ENCODE peak calls at places on chromosomes 1 and 21, in five cellular contexts. One of them, this sample, is unnamed.

GRCh38 chr1:201591981-201592380 is 53.1 kb downstream of the NAV1 start:
- DNase-seq in activated naive CD4-positive, alpha-beta T cell treated with Interleukin-2 at 50 U/mL for 16 hours: no peak
- DNase-seq in stimulated activated naive CD8-positive, alpha-beta T cell treated with anti-CD3 and anti-CD28 coated beads, Interleukin-15, Interleukin-2, amounts not matched to agents 100 U/mL and 50 U/mL, for 24 hours: no peak
- DNase-seq in NCI-H1105: no peak
- DNase-seq in AG20443: no peak
- DNase-seq in this sample: no peak

GRCh38 chr1:161849518-161849917 is 83.4 kb downstream of the ATF6 start:
- DNase-seq in activated naive CD4-positive, alpha-beta T cell treated with Interleukin-2 at 50 U/mL for 16 hours: no peak
- DNase-seq in stimulated activated naive CD8-positive, alpha-beta T cell treated with anti-CD3 and anti-CD28 coated beads, Interleukin-15, Interleukin-2, amounts not matched to agents 100 U/mL and 50 U/mL, for 24 hours: no peak
- DNase-seq in NCI-H1105: no peak
- DNase-seq in AG20443: no peak
- DNase-seq in this sample: no peak

GRCh38 chr1:211118407-211119102 is 15.4 kb downstream of the KCNH1 start:
- DNase-seq in activated naive CD4-positive, alpha-beta T cell treated with Interleukin-2 at 50 U/mL for 16 hours: no peak
- DNase-seq in stimulated activated naive CD8-positive, alpha-beta T cell treated with anti-CD3 and anti-CD28 coated beads, Interleukin-15, Interleukin-2, amounts not matched to agents 100 U/mL and 50 U/mL, for 24 hours: no peak
- DNase-seq in NCI-H1105: no peak
- DNase-seq in AG20443: peak
- DNase-seq in this sample: no peak

GRCh38 chr1:206030714-206031113 is 7.0 kb upstream of the CTSE start:
- DNase-seq in activated naive CD4-positive, alpha-beta T cell treated with Interleukin-2 at 50 U/mL for 16 hours: peak
- DNase-seq in stimulated activated naive CD8-positive, alpha-beta T cell treated with anti-CD3 and anti-CD28 coated beads, Interleukin-15, Interleukin-2, amounts not matched to agents 100 U/mL and 50 U/mL, for 24 hours: peak
- DNase-seq in NCI-H1105: peak
- DNase-seq in AG20443: peak
- DNase-seq in this sample: peak

GRCh38 chr1:18746981-18747380 is 112.5 kb downstream of the TAS1R2 start:
- DNase-seq in activated naive CD4-positive, alpha-beta T cell treated with Interleukin-2 at 50 U/mL for 16 hours: no peak
- DNase-seq in stimulated activated naive CD8-positive, alpha-beta T cell treated with anti-CD3 and anti-CD28 coated beads, Interleukin-15, Interleukin-2, amounts not matched to agents 100 U/mL and 50 U/mL, for 24 hours: no peak
- DNase-seq in NCI-H1105: no peak
- DNase-seq in AG20443: no peak
- DNase-seq in this sample: no peak

GRCh38 chr21:31410763-31411278 is 66.8 kb upstream of the TIAM1 start:
- DNase-seq in activated naive CD4-positive, alpha-beta T cell treated with Interleukin-2 at 50 U/mL for 16 hours: no peak
- DNase-seq in stimulated activated naive CD8-positive, alpha-beta T cell treated with anti-CD3 and anti-CD28 coated beads, Interleukin-15, Interleukin-2, amounts not matched to agents 100 U/mL and 50 U/mL, for 24 hours: no peak
- DNase-seq in NCI-H1105: no peak
- DNase-seq in AG20443: no peak
- DNase-seq in this sample: peak

GRCh38 chr1:74584185-74584584 is 71.8 kb upstream of the LRRC53 start:
- DNase-seq in activated naive CD4-positive, alpha-beta T cell treated with Interleukin-2 at 50 U/mL for 16 hours: no peak
- DNase-seq in stimulated activated naive CD8-positive, alpha-beta T cell treated with anti-CD3 and anti-CD28 coated beads, Interleukin-15, Interleukin-2, amounts not matched to agents 100 U/mL and 50 U/mL, for 24 hours: no peak
- DNase-seq in NCI-H1105: no peak
- DNase-seq in AG20443: peak
- DNase-seq in this sample: no peak

GRCh38 chr1:212635141-212635601 is 26.6 kb downstream of the ATF3 start:
- DNase-seq in activated naive CD4-positive, alpha-beta T cell treated with Interleukin-2 at 50 U/mL for 16 hours: no peak
- DNase-seq in stimulated activated naive CD8-positive, alpha-beta T cell treated with anti-CD3 and anti-CD28 coated beads, Interleukin-15, Interleukin-2, amounts not matched to agents 100 U/mL and 50 U/mL, for 24 hours: no peak
- DNase-seq in NCI-H1105: no peak
- DNase-seq in AG20443: no peak
- DNase-seq in this sample: no peak

GRCh38 chr1:55235722-55236121 is 20.6 kb upstream of the USP24 start:
- DNase-seq in activated naive CD4-positive, alpha-beta T cell treated with Interleukin-2 at 50 U/mL for 16 hours: no peak
- DNase-seq in stimulated activated naive CD8-positive, alpha-beta T cell treated with anti-CD3 and anti-CD28 coated beads, Interleukin-15, Interleukin-2, amounts not matched to agents 100 U/mL and 50 U/mL, for 24 hours: no peak
- DNase-seq in NCI-H1105: no peak
- DNase-seq in AG20443: peak
- DNase-seq in this sample: no peak

GRCh38 chr1:17200756-17201155 is 4.2 kb upstream of the PADI1 start:
- DNase-seq in activated naive CD4-positive, alpha-beta T cell treated with Interleukin-2 at 50 U/mL for 16 hours: no peak
- DNase-seq in stimulated activated naive CD8-positive, alpha-beta T cell treated with anti-CD3 and anti-CD28 coated beads, Interleukin-15, Interleukin-2, amounts not matched to agents 100 U/mL and 50 U/mL, for 24 hours: no peak
- DNase-seq in NCI-H1105: no peak
- DNase-seq in AG20443: no peak
- DNase-seq in this sample: no peak

GRCh38 chr1:178724734-178725602 is at the start of gene RALGPS2:
- DNase-seq in activated naive CD4-positive, alpha-beta T cell treated with Interleukin-2 at 50 U/mL for 16 hours: peak
- DNase-seq in stimulated activated naive CD8-positive, alpha-beta T cell treated with anti-CD3 and anti-CD28 coated beads, Interleukin-15, Interleukin-2, amounts not matched to agents 100 U/mL and 50 U/mL, for 24 hours: peak
- DNase-seq in NCI-H1105: peak
- DNase-seq in AG20443: peak
- DNase-seq in this sample: peak

GRCh38 chr1:103194060-103194459 is 85.7 kb upstream of the COL11A1 start:
- DNase-seq in activated naive CD4-positive, alpha-beta T cell treated with Interleukin-2 at 50 U/mL for 16 hours: no peak
- DNase-seq in stimulated activated naive CD8-positive, alpha-beta T cell treated with anti-CD3 and anti-CD28 coated beads, Interleukin-15, Interleukin-2, amounts not matched to agents 100 U/mL and 50 U/mL, for 24 hours: no peak
- DNase-seq in NCI-H1105: no peak
- DNase-seq in AG20443: no peak
- DNase-seq in this sample: no peak

GRCh38 chr21:45966995-45967394 is 14.6 kb upstream of the COL6A1 start:
- DNase-seq in activated naive CD4-positive, alpha-beta T cell treated with Interleukin-2 at 50 U/mL for 16 hours: no peak
- DNase-seq in stimulated activated naive CD8-positive, alpha-beta T cell treated with anti-CD3 and anti-CD28 coated beads, Interleukin-15, Interleukin-2, amounts not matched to agents 100 U/mL and 50 U/mL, for 24 hours: no peak
- DNase-seq in NCI-H1105: no peak
- DNase-seq in AG20443: no peak
- DNase-seq in this sample: no peak

GRCh38 chr21:33047231-33047630 is 21.5 kb downstream of the OLIG2 start:
- DNase-seq in activated naive CD4-positive, alpha-beta T cell treated with Interleukin-2 at 50 U/mL for 16 hours: no peak
- DNase-seq in stimulated activated naive CD8-positive, alpha-beta T cell treated with anti-CD3 and anti-CD28 coated beads, Interleukin-15, Interleukin-2, amounts not matched to agents 100 U/mL and 50 U/mL, for 24 hours: no peak
- DNase-seq in NCI-H1105: no peak
- DNase-seq in AG20443: peak
- DNase-seq in this sample: no peak

GRCh38 chr1:117652421-117652820 is 46.6 kb downstream of the TENT5C start:
- DNase-seq in activated naive CD4-positive, alpha-beta T cell treated with Interleukin-2 at 50 U/mL for 16 hours: no peak
- DNase-seq in stimulated activated naive CD8-positive, alpha-beta T cell treated with anti-CD3 and anti-CD28 coated beads, Interleukin-15, Interleukin-2, amounts not matched to agents 100 U/mL and 50 U/mL, for 24 hours: no peak
- DNase-seq in NCI-H1105: no peak
- DNase-seq in AG20443: no peak
- DNase-seq in this sample: no peak

GRCh38 chr1:173302366-173302765 is 95.2 kb upstream of the TNFSF4 start:
- DNase-seq in activated naive CD4-positive, alpha-beta T cell treated with Interleukin-2 at 50 U/mL for 16 hours: no peak
- DNase-seq in stimulated activated naive CD8-positive, alpha-beta T cell treated with anti-CD3 and anti-CD28 coated beads, Interleukin-15, Interleukin-2, amounts not matched to agents 100 U/mL and 50 U/mL, for 24 hours: no peak
- DNase-seq in NCI-H1105: no peak
- DNase-seq in AG20443: no peak
- DNase-seq in this sample: no peak

This sample was measured in CD4-positive, CD25-positive, alpha-beta regulatory T cell.